ENCODE peak calls at places on chromosomes 1 and 21, in four cellular contexts. P is DND-41, H is tibial artery, C is psoas muscle. E is an unnamed sample.

GRCh38 chr1:157170677-157171515 is 32.7 kb upstream of the ETV3 start:
- DNase-seq in H (peak; percentile 27), P (peak; percentile 52), C (no peak), E (no peak)

GRCh38 chr1:94578856-94579255 is 37.3 kb upstream of the F3 start:
- DNase-seq in H (no peak), C (no peak), P (no peak), E (no peak)

GRCh38 chr1:160866001-160866704 is 3.5 kb upstream of the CD244 start:
- DNase-seq in P (no peak), C (no peak), H (no peak), E (no peak)

GRCh38 chr1:203570805-203571204 is 55.8 kb upstream of the ATP2B4 start:
- DNase-seq in H (no peak), P (no peak), C (no peak), E (no peak)

GRCh38 chr1:35519432-35519831 is 37.8 kb downstream of the KIAA0319L start:
- DNase-seq in C (no peak), P (no peak), H (no peak), E (no peak)

GRCh38 chr1:231924183-231924582 is 297.6 kb downstream of the DISC1 start:
- DNase-seq in H (no peak), P (no peak), C (no peak), E (no peak)

GRCh38 chr1:222048030-222048632 is 306.2 kb upstream of the DUSP10 start:
- DNase-seq in P (peak; percentile 20), H (no peak), C (no peak), E (no peak)

GRCh38 chr1:187744665-187745064 is 915.9 kb downstream of the PLA2G4A start:
- DNase-seq in H (no peak), P (no peak), C (no peak), E (no peak)

GRCh38 chr1:111745670-111746613 is 6.7 kb upstream of the INKA2 start:
- DNase-seq in C (no peak), P (no peak), H (no peak), E (no peak)

GRCh38 chr1:58929667-58930325 is 145.9 kb upstream of the JUN start:
- DNase-seq in C (no peak), H (no peak), P (no peak), E (peak; percentile 47)

GRCh38 chr1:230141797-230142607 is 75.0 kb downstream of the GALNT2 start:
- DNase-seq in P (no peak), H (no peak), C (no peak), E (no peak)

GRCh38 chr1:24707659-24708058 is 37.6 kb upstream of the CLIC4 start:
- DNase-seq in C (no peak), H (no peak), P (no peak), E (no peak)

GRCh38 chr1:221098462-221099406 is 219.5 kb downstream of the HLX start:
- DNase-seq in P (no peak), C (no peak), H (no peak), E (no peak)

GRCh38 chr1:114153051-114153620 is 533 bp downstream of the SYT6 start:
- DNase-seq in C (no peak), H (no peak), P (no peak), E (no peak)

GRCh38 chr1:53539711-53540603 is 80.8 kb downstream of the DMRTB1 start:
- DNase-seq in H (no peak), C (no peak), P (no peak), E (no peak)

GRCh38 chr1:231883382-231883781 is 256.8 kb downstream of the DISC1 start:
- DNase-seq in C (no peak), P (no peak), H (no peak), E (no peak)

GRCh38 chr1:11045428-11046269 is 1.4 kb downstream of the MASP2 start:
- DNase-seq in P (no peak), H (no peak), C (no peak), E (no peak)

GRCh38 chr1:37661401-37661800 is 26.7 kb upstream of the RSPO1 start:
- DNase-seq in C (no peak), P (no peak), H (no peak), E (no peak)

GRCh38 chr21:33266784-33267135 is 593 bp downstream of the IL10RB start:
- DNase-seq in P (peak; percentile 61), H (no peak), C (no peak), E (no peak)

GRCh38 chr1:150578278-150579109 is 916 bp downstream of the MCL1 start:
- DNase-seq in P (peak; percentile 36), C (peak; percentile 66), H (peak; percentile 72), E (no peak)

GRCh38 chr1:33055210-33055991 is 18.7 kb upstream of the AK2 start:
- DNase-seq in C (peak; percentile 79), P (peak; percentile 25), H (peak; percentile 53), E (peak; percentile 87)

GRCh38 chr1:229025576-229025975 is 245.3 kb upstream of the RAB4A start:
- DNase-seq in H (no peak), C (no peak), P (no peak), E (no peak)

GRCh38 chr1:156511656-156512055 is 11.1 kb upstream of the MEF2D start:
- DNase-seq in P (no peak), C (no peak), H (no peak), E (no peak)

GRCh38 chr1:186904361-186904760 is 75.6 kb downstream of the PLA2G4A start:
- DNase-seq in C (no peak), H (no peak), P (no peak), E (no peak)

GRCh38 chr1:234604393-234604725 is 5.6 kb downstream of the IRF2BP2 start:
- DNase-seq in H (no peak), P (no peak), C (no peak), E (no peak)
- H3K4me1 ChIP-seq in H (peaks cover 42% of the 10 kb centered on the region), P (peaks cover 84% of the 10 kb centered on the region), C (peaks cover 37% of the 10 kb centered on the region), E (peaks cover 48% of the 10 kb centered on the region)

DNA sequence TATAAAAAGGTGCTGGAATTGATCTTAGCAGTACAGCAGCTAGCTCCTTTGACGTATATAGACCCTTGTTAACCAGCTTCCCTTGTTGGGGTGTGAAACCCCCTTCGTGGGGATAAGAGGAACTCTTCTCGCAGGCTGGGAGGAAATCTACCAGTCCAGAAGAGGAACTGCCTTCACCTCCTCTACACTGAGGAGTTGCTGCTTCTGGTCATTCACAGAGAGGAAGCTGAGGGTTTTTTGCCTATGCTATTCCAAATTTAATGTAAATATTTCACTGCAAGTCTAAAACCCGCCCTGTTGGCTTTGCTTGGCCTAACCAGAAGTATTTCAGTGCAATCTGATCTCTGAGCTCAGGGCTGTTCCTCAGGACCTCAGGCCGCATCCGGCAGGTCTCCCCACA is 150.2 kb downstream of the HIVEP3 start:
- DNase-seq in H (no peak), C (no peak), P (no peak), E (no peak)
- H3K4me1 ChIP-seq in H (no peaks in the 10 kb centered on the region), C (peaks cover 19% of the 10 kb centered on the region), P (peaks cover 28% of the 10 kb centered on the region), E (no peaks in the 10 kb centered on the region)

GRCh38 chr1:89841507-89841906 is 20.7 kb downstream of the LRRC8D start:
- DNase-seq in C (no peak), H (no peak), P (no peak), E (no peak)
- H3K4me1 ChIP-seq in C (peaks cover 18% of the 10 kb centered on the region), H (no peaks in the 10 kb centered on the region), P (peaks cover 54% of the 10 kb centered on the region), E (no peaks in the 10 kb centered on the region)

DNA sequence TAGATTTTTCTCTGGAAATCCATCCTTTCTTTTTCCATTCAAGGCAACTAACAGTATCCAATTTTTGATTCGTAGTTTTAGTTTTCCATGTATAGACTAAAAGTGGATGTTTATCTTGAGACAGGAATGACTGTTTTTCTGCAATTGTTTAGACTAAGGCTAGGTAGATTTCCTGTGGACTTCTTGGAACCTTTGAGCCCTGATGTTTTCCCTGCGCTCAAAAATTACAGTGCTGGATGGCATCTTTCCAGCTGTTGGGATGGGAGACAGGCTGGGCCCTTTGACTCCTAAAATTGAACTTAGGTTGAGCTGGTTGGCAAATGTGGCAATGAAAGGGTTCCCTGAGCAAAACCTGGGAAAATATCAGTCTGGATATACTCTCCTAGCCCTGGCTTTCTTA is 180.4 kb downstream of the DHRS3 start:
- DNase-seq in C (no peak), H (no peak), P (no peak), E (no peak)
- H3K4me1 ChIP-seq in C (peaks cover 30% of the 10 kb centered on the region), H (peaks cover 50% of the 10 kb centered on the region), P (peaks cover 55% of the 10 kb centered on the region), E (no peaks in the 10 kb centered on the region)